ENCODE peak calls at places on chromosomes 4 and X, in four cellular contexts. P is cardiac muscle cell, E is breast epithelium, C is endodermal cell. A is an unnamed sample.

GRCh38 chrX:98459669-98460068 is 1576.0 kb downstream of the RPA4 start:
- DNase-seq in C (no peak), P (no peak), E (no peak), A (no peak)

GRCh38 chrX:120857240-120857639 is 18.4 kb downstream of the CT47B1 start:
- DNase-seq in E (no peak), C (peak), P (peak), A (no peak)

GRCh38 chr4:8537041-8537461 is 43.1 kb upstream of the GPR78 start:
- DNase-seq in E (peak), P (peak), C (no peak), A (no peak)

GRCh38 chr4:3477750-3478430 is 14.8 kb downstream of the DOK7 start:
- DNase-seq in P (no peak), E (no peak), C (no peak), A (no peak)

GRCh38 chr4:140257461-140258305 is 103.7 kb upstream of the MAML3 start:
- DNase-seq in P (no peak), C (no peak), E (no peak), A (no peak)

GRCh38 chr4:141179474-141180026 is 41.1 kb upstream of the ZNF330 start:
- DNase-seq in C (no peak), P (no peak), E (no peak), A (no peak)

GRCh38 chr4:182042945-182043344 is 200.3 kb upstream of the TENM3 start:
- DNase-seq in E (no peak), P (no peak), C (no peak), A (no peak)

GRCh38 chr4:173274744-173275143 is 59.4 kb downstream of the HMGB2 start:
- DNase-seq in C (no peak), P (no peak), E (no peak), A (no peak)

GRCh38 chr4:79578613-79579012 is 170.6 kb upstream of the GK2 start:
- DNase-seq in E (no peak), C (no peak), P (no peak), A (no peak)

GRCh38 chrX:71067727-71068051 is 445 bp downstream of the SNX12 start:
- DNase-seq in C (no peak), P (no peak), E (no peak), A (no peak)

GRCh38 chr4:8019396-8020365 is 80.0 kb upstream of the AFAP1 start:
- DNase-seq in P (no peak), E (no peak), C (peak), A (peak)

GRCh38 chr4:82017680-82018079 is 356.1 kb downstream of the HNRNPD start:
- DNase-seq in E (no peak), P (peak), C (peak), A (no peak)

GRCh38 chrX:13750812-13751211 is 16.3 kb downstream of the OFD1 start:
- DNase-seq in C (no peak), E (no peak), P (no peak), A (no peak)

GRCh38 chrX:13750204-13750603 is 15.7 kb downstream of the OFD1 start:
- DNase-seq in E (no peak), C (no peak), P (peak), A (no peak)

GRCh38 chrX:13752646-13753045 is 18.1 kb downstream of the OFD1 start:
- DNase-seq in C (no peak), P (no peak), E (no peak), A (no peak)

GRCh38 chrX:13754765-13755164 is 20.2 kb downstream of the OFD1 start:
- DNase-seq in P (no peak), E (no peak), C (no peak), A (no peak)

DNA sequence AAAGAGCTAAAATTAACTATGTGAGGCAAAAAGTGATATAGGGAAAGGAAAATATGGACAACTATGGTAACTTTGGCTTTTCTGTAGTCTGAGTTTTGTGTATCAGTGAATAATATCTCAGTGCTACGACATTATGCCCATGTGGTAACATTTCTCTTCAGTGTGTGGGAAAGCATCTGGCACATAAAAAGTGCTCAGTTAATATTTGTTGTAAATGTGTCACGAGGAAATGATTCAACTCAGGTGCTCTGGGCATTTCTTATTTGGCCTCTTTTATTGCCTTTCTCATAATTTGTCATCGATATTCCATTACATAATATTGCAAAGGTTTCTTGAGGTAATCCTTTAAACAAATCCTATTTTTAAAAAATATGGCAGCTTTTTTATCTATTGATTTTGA is 17.6 kb downstream of the OFD1 start:
- DNase-seq in C (no peak), E (no peak), P (no peak), A (no peak)
- H3K27ac ChIP-seq in C (no peak), E (no peak), P (no peak), A (no peak)

DNA sequence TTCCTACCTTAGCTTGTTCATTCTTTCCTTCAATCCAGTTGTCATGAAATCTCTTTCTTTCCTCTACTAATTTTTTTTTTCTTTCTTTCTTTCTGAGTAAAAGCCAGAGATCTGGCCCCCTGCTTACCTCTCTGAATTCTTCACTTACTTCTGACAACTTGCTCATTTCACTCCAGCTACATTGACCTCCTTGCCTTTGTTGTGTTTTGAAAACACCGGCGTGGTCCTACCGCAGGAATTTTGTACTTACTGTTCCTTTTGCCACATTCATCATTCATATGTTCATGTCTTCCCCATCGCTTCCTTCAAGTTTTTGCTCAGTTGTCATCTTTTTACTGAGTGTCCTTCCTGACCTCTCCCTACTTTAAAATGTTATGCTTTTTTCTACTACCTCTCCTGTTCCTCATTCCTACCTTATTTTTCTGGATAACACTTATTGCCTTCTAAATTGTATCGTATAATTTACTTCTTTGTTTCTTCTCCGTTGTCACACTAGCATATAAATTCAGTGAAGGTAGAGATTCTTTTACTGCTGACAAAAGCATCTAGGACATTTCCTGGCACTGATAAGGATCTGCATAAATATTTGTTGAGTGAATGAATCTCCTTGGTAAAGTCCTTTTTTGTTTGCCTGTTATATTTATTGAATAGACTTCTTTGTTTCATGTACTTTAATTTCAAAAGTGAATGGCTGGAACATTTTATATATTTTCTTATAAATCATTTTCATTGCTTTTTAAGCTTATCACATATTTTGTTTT is 74.4 kb downstream of the NFKB1 start:
- DNase-seq in P (no peak), E (no peak), C (no peak), A (no peak)
- H3K27ac ChIP-seq in P (no peak), E (no peak), C (no peak), A (no peak)

DNA sequence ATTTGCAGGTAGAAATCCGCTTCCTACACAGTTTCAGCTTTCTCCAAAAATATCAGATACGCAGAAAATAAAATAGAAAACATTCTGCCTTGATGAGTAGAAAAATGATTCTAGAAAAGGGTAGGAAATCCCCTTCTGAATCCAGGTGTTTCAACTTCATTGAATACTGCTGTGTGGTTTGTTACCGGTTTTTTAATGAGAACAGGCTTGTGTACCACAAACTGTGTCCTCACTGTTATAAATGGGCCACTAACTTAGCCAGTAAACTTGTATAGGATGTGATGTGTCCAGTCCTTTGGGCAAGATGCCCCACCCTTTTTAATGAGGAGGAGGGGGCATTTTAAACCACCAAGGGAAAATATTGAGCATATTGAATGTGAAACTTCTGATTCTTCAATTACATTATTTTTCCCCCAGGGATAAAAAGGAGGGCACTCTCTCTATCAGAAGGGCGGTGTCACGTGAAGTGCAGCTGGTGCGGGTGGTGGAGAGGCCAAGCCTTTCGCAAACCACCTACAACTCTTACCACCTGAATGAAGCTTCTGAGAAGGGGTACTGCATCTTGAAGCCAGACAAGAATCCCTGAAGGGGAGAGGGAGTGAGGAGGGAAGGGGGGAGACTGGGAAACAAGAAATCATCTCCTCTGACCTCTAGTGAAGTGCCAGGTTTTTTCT is 4.5 kb downstream of the CXXC4 start:
- DNase-seq in E (no peak), P (no peak), C (peak), A (peak)
- H3K27ac ChIP-seq in E (peak), P (peak), C (peak), A (peak)

DNA sequence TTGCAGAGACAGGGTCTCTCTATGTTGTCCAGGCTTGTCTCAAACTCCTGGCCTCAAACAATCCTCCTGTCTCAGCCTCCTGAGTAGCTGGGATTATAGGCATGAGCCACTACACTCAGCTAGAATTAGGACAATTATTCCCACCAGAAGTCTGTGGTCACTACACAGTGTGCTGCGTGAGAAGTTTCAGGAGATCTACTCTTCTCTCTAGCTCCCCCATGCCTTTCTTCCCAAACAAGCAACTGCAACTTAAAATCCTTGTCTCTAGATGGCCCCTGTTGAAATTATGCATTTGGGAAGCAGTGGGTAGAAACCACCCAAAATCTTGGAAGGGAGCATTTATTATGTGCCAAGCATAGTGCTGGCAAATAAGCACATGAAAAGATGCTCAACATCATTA is 21.1 kb upstream of the MAP7D3 start:
- DNase-seq in P (no peak), C (no peak), E (no peak), A (no peak)
- H3K27ac ChIP-seq in P (no peak), C (no peak), E (no peak), A (no peak)

GRCh38 chrX:96407981-96408380 is 276.7 kb upstream of the DIAPH2 start:
- DNase-seq in P (no peak), E (no peak), C (no peak), A (no peak)

GRCh38 chrX:96407501-96407900 is 277.1 kb upstream of the DIAPH2 start:
- DNase-seq in E (no peak), C (no peak), P (peak), A (no peak)

GRCh38 chrX:96405842-96406241 is 278.8 kb upstream of the DIAPH2 start:
- DNase-seq in E (no peak), P (no peak), C (no peak), A (no peak)

GRCh38 chrX:96410927-96411326 is 273.7 kb upstream of the DIAPH2 start:
- DNase-seq in C (no peak), P (no peak), E (no peak), A (no peak)

GRCh38 chrX:96407043-96407442 is 277.6 kb upstream of the DIAPH2 start:
- DNase-seq in E (no peak), C (peak), P (peak), A (no peak)
- H3K27ac ChIP-seq in E (no peak), C (no peak), P (no peak), A (no peak)

DNA sequence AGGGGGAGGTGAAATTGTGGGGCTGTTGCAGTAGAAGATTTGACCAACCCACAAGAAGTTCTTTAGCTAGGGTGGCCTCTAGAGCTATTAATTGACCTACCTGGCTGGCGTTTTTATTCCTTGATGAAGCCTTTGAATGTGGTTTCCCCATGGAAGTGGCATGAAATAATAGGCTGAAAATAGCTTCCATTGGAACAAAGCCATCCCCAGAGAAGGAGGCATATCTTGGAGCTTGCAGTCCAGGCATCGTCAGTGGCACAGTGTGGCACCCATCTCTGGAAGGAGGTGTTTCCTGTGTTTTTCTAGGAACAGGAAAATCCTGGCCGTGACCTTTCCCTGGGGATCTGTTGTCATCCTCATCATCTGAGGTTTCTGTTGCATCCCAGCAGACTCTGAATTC is 96.3 kb upstream of the WDR1 start:
- DNase-seq in P (no peak), C (no peak), E (no peak), A (no peak)
- H3K27ac ChIP-seq in P (no peak), C (no peak), E (no peak), A (no peak)